ENCODE peak calls at places on chromosomes 16 and 17, in five cellular contexts. R is aorta, D is heart left ventricle, X is ascending aorta, K is PC-9. T is an unnamed sample.

GRCh38 chr16:88591577-88592021 is 21.4 kb downstream of the ZC3H18 start:
- DNase-seq in R (no peak), D (peak; percentile 24), X (peak; percentile 41), K (peak; percentile 26), T (no peak)

GRCh38 chr17:51439395-51440229 is 179.3 kb downstream of the UTP18 start:
- DNase-seq in R (no peak), D (no peak), X (no peak), K (no peak), T (no peak)

GRCh38 chr17:48961516-48962233 is 6.7 kb downstream of the GIP start:
- DNase-seq in R (no peak), D (no peak), X (no peak), K (peak; percentile 46), T (no peak)

GRCh38 chr17:73262676-73263642 is 1.3 kb upstream of the CPSF4L start:
- DNase-seq in R (peak; percentile 46), D (no peak), X (no peak), K (no peak), T (no peak)

GRCh38 chr17:2266045-2266864 is 37.3 kb downstream of the SMG6 start:
- DNase-seq in R (no peak), D (no peak), X (peak; percentile 21), K (no peak), T (peak; percentile 31)

GRCh38 chr17:69538795-69539194 is 124.3 kb downstream of the MAP2K6 start:
- DNase-seq in R (no peak), D (no peak), X (no peak), K (no peak), T (no peak)

GRCh38 chr16:80993293-80993691 is 13.4 kb downstream of the CMC2 start:
- DNase-seq in R (no peak), D (no peak), X (no peak), K (peak; percentile 84), T (no peak)

GRCh38 chr17:13776027-13776551 is 174.4 kb upstream of the HS3ST3A1 start:
- DNase-seq in R (no peak), D (no peak), X (no peak), K (no peak), T (no peak)

GRCh38 chr17:51741447-51741846 is 417.1 kb downstream of the CA10 start:
- DNase-seq in R (no peak), D (no peak), X (no peak), K (no peak), T (no peak)

GRCh38 chr16:48810803-48811453 is 200.9 kb upstream of the N4BP1 start:
- DNase-seq in R (no peak), D (no peak), X (no peak), K (no peak), T (peak; percentile 9)

GRCh38 chr17:32551186-32551955 is 64.6 kb downstream of the CDK5R1 start:
- DNase-seq in R (no peak), D (no peak), X (no peak), K (peak; percentile 91), T (no peak)

GRCh38 chr16:11914759-11915643 is 755 bp downstream of the GSPT1 start:
- DNase-seq in R (peak; percentile 83), D (peak; percentile 44), X (no peak), K (no peak), T (peak; percentile 36)

GRCh38 chr17:12089809-12090384 is 69.2 kb downstream of the MAP2K4 start:
- DNase-seq in R (no peak), D (no peak), X (no peak), K (no peak), T (no peak)

DNA sequence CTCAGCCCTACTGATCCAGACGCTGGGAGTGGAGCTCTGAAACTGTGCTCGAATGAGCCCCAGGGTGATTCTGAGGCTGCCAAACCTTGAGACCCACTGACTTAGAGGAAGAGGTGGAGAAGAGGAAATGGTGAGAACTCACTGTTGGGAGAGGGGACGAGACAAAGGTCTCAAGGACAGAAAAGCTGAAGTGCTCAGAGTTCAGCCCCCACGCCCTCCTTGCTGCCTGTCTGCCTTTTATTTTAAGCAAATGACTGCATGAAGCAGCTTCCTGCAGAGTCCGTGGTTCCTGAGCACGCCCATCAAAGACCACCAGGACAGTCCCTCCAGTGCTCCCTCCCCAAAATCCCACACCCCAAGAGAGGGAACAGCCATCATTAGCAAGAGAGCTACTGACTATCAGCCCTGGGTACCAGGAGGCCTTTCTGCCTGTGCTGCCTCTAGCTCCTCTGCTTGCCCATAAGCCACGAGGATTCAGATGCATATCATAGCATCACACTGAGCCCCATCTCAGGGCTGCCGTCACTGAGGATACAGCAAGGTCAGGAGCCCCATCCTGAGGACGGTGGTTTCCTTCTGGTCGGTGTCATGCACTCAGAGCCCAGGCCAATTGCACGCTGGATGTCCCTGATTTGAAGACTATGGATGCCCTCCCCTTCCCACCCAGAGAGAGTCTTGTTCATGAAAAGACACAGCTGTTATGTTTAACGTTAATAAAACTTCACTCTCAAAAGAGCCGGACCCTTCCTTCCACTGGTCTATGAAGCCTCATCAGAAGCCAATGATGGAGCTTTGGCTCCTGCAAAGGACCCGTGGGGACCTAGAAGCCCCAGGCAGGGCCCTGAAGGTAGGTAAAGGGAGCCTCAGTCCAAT is 20.1 kb downstream of the COTL1 start:
- DNase-seq in R (no peak), D (no peak), X (no peak), K (no peak), T (no peak)
- H3K4me3 ChIP-seq in R (no peak overlapping the region), D (no peak overlapping the region), X (no peak overlapping the region), K (no peak overlapping the region), T (no peak overlapping the region)

GRCh38 chr17:41792835-41793748 is 6.6 kb upstream of the JUP start:
- DNase-seq in R (no peak), D (peak; percentile 74), X (no peak), K (peak; percentile 94), T (peak; percentile 71)
- H3K4me3 ChIP-seq in R (no peak overlapping the region), D (peak overlapping the region; percentile 31), X (no peak overlapping the region), K (peak overlapping the region; percentile 36), T (no peak overlapping the region)

GRCh38 chr16:85689285-85689949 is 663 bp upstream of the GINS2 start:
- DNase-seq in R (no peak), D (no peak), X (no peak), K (no peak), T (no peak)

GRCh38 chr16:85687651-85688471 is 893 bp downstream of the GINS2 start:
- DNase-seq in R (no peak), D (no peak), X (no peak), K (no peak), T (no peak)

GRCh38 chr16:85689950-85690320 is 1.2 kb upstream of the GINS2 start:
- DNase-seq in R (no peak), D (no peak), X (no peak), K (no peak), T (no peak)

GRCh38 chr16:85686912-85687591 is 1.7 kb downstream of the GINS2 start:
- DNase-seq in R (no peak), D (no peak), X (no peak), K (no peak), T (no peak)

GRCh38 chr16:85688586-85689284 is at the start of gene GINS2:
- DNase-seq in R (peak; percentile 95), D (peak; percentile 90), X (peak; percentile 67), K (peak; percentile 84), T (peak; percentile 90)
- H3K4me3 ChIP-seq in R (peak within 1 kb of the TSS; percentile 21), D (peak within 1 kb of the TSS; percentile 60), X (peak within 1 kb of the TSS; percentile 78), K (peak within 1 kb of the TSS; percentile 82), T (peak within 1 kb of the TSS; percentile 70)

DNA sequence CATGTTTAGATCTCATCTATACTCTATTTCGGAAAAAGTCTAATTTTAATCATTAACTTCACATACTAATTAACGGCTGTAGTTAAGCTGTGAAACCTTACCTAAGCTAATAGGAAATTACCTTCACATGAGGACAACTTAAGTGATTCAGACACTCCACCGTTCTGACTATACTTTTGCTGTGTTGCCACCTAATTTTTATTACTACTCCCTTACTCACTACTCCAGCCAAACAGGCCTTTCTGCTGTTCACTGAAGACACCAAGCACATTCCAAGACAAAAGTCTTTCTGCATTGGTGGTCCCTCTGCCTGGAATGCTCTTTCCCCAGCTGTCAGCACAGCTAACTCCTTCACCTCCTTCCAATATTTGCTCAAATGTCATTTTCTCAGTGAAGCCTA is 1.3 kb downstream of the CMTR2 start:
- DNase-seq in R (no peak), D (no peak), X (no peak), K (peak; percentile 40), T (no peak)
- H3K4me3 ChIP-seq in R (peak overlapping the region; percentile 51), D (peak overlapping the region; percentile 81), X (no peak overlapping the region), K (peak overlapping the region; percentile 67), T (no peak overlapping the region)

DNA sequence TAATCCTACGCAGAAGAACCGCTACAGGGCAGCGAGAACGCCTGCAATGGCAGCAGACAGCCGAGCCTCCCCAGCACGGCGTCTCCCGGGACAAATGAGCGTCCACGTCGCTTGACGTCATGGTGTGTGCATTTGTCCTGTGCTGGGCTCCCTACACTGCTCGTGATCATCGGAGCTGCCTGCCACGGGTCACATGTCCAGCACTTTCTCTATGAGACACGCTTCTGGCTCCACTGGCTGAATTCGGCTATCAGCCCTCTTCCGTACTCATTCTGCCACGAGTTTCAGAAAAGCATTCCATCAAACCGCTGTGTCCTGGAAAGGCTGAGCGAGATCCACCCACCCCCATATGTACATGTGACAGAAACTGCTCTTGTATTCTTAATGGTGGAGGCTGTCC is 28.4 kb upstream of the SHCBP1 start:
- DNase-seq in R (no peak), D (peak; percentile 51), X (no peak), K (no peak), T (no peak)
- H3K4me3 ChIP-seq in R (no peak overlapping the region), D (peak overlapping the region; percentile 43), X (no peak overlapping the region), K (no peak overlapping the region), T (no peak overlapping the region)